ENCODE peak calls at places on chromosomes 2 and 18, in eight cellular contexts. One of them, this sample, is unnamed.

GRCh38 chr2:239588451-239589269 is 187.8 kb upstream of the HDAC4 start:
- DNase-seq in HL-60: no peak
- DNase-seq in HepG2: no peak
- DNase-seq in fibroblast of the aortic adventitia: no peak
- DNase-seq in CD4-positive, CD25-positive, alpha-beta regulatory T cell: no peak
- DNase-seq in thoracic aorta: no peak
- DNase-seq in mucosa of descending colon: peak; percentile 31
- DNase-seq in astrocyte: no peak
- DNase-seq in this sample: no peak

GRCh38 chr2:205800804-205801203 is 118.5 kb downstream of the NRP2 start:
- DNase-seq in HL-60: no peak
- DNase-seq in HepG2: no peak
- DNase-seq in fibroblast of the aortic adventitia: peak; percentile 84
- DNase-seq in CD4-positive, CD25-positive, alpha-beta regulatory T cell: no peak
- DNase-seq in thoracic aorta: no peak
- DNase-seq in mucosa of descending colon: peak; percentile 55
- DNase-seq in astrocyte: peak; percentile 73
- DNase-seq in this sample: no peak

GRCh38 chr2:132479140-132479539 is 62.5 kb downstream of the GPR39 start:
- DNase-seq in HL-60: no peak
- DNase-seq in HepG2: no peak
- DNase-seq in fibroblast of the aortic adventitia: no peak
- DNase-seq in CD4-positive, CD25-positive, alpha-beta regulatory T cell: no peak
- DNase-seq in thoracic aorta: no peak
- DNase-seq in mucosa of descending colon: no peak
- DNase-seq in astrocyte: peak; percentile 45
- DNase-seq in this sample: no peak

GRCh38 chr2:157158111-157158510 is 99.4 kb upstream of the GALNT5 start:
- DNase-seq in HL-60: no peak
- DNase-seq in HepG2: no peak
- DNase-seq in fibroblast of the aortic adventitia: peak; percentile 39
- DNase-seq in CD4-positive, CD25-positive, alpha-beta regulatory T cell: no peak
- DNase-seq in thoracic aorta: no peak
- DNase-seq in mucosa of descending colon: no peak
- DNase-seq in astrocyte: peak; percentile 46
- DNase-seq in this sample: no peak

GRCh38 chr2:111122631-111123421 is 2.1 kb downstream of the BCL2L11 start:
- DNase-seq in HL-60: peak; percentile 59
- DNase-seq in HepG2: peak; percentile 75
- DNase-seq in fibroblast of the aortic adventitia: peak; percentile 88
- DNase-seq in CD4-positive, CD25-positive, alpha-beta regulatory T cell: no peak
- DNase-seq in thoracic aorta: no peak
- DNase-seq in mucosa of descending colon: peak; percentile 86
- DNase-seq in astrocyte: peak; percentile 78
- DNase-seq in this sample: peak; percentile 34

GRCh38 chr2:72145658-72146329 is 1.9 kb downstream of the CYP26B1 start:
- DNase-seq in HL-60: no peak
- DNase-seq in HepG2: no peak
- DNase-seq in fibroblast of the aortic adventitia: no peak
- DNase-seq in CD4-positive, CD25-positive, alpha-beta regulatory T cell: no peak
- DNase-seq in thoracic aorta: no peak
- DNase-seq in mucosa of descending colon: peak; percentile 18
- DNase-seq in astrocyte: no peak
- DNase-seq in this sample: no peak

GRCh38 chr2:37472959-37473358 is 128.5 kb downstream of the QPCT start:
- DNase-seq in HL-60: no peak
- DNase-seq in HepG2: no peak
- DNase-seq in fibroblast of the aortic adventitia: peak; percentile 77
- DNase-seq in CD4-positive, CD25-positive, alpha-beta regulatory T cell: no peak
- DNase-seq in thoracic aorta: no peak
- DNase-seq in mucosa of descending colon: no peak
- DNase-seq in astrocyte: peak; percentile 62
- DNase-seq in this sample: no peak

GRCh38 chr2:105576440-105577241 is 168.1 kb upstream of the NCK2 start:
- DNase-seq in HL-60: peak; percentile 6
- DNase-seq in HepG2: peak; percentile 54
- DNase-seq in fibroblast of the aortic adventitia: peak; percentile 59
- DNase-seq in CD4-positive, CD25-positive, alpha-beta regulatory T cell: peak; percentile 55
- DNase-seq in thoracic aorta: no peak
- DNase-seq in mucosa of descending colon: no peak
- DNase-seq in astrocyte: peak; percentile 39
- DNase-seq in this sample: peak; percentile 54

GRCh38 chr2:128026422-128027277 is 1.2 kb downstream of the SAP130 start:
- DNase-seq in HL-60: no peak
- DNase-seq in HepG2: no peak
- DNase-seq in fibroblast of the aortic adventitia: peak; percentile 21
- DNase-seq in CD4-positive, CD25-positive, alpha-beta regulatory T cell: no peak
- DNase-seq in thoracic aorta: peak; percentile 4
- DNase-seq in mucosa of descending colon: no peak
- DNase-seq in astrocyte: peak; percentile 3
- DNase-seq in this sample: no peak

GRCh38 chr2:201158111-201158929 is 24.6 kb upstream of the CASP10 start:
- DNase-seq in HL-60: peak; percentile 96
- DNase-seq in HepG2: peak; percentile 91
- DNase-seq in fibroblast of the aortic adventitia: peak; percentile 93
- DNase-seq in CD4-positive, CD25-positive, alpha-beta regulatory T cell: peak; percentile 67
- DNase-seq in thoracic aorta: no peak
- DNase-seq in mucosa of descending colon: peak; percentile 77
- DNase-seq in astrocyte: peak; percentile 71
- DNase-seq in this sample: peak; percentile 83

GRCh38 chr2:123262856-123263255 is 762.2 kb upstream of the CNTNAP5 start:
- DNase-seq in HL-60: no peak
- DNase-seq in HepG2: no peak
- DNase-seq in fibroblast of the aortic adventitia: no peak
- DNase-seq in CD4-positive, CD25-positive, alpha-beta regulatory T cell: no peak
- DNase-seq in thoracic aorta: no peak
- DNase-seq in mucosa of descending colon: no peak
- DNase-seq in astrocyte: no peak
- DNase-seq in this sample: no peak

GRCh38 chr18:58216071-58216471 is 172.0 kb downstream of the NEDD4L start:
- DNase-seq in HL-60: no peak
- DNase-seq in HepG2: no peak
- DNase-seq in fibroblast of the aortic adventitia: no peak
- DNase-seq in CD4-positive, CD25-positive, alpha-beta regulatory T cell: no peak
- DNase-seq in thoracic aorta: no peak
- DNase-seq in mucosa of descending colon: no peak
- DNase-seq in astrocyte: peak; percentile 46
- DNase-seq in this sample: no peak

GRCh38 chr2:239735829-239736357 is 289.2 kb downstream of the NDUFA10 start:
- DNase-seq in HL-60: no peak
- DNase-seq in HepG2: no peak
- DNase-seq in fibroblast of the aortic adventitia: no peak
- DNase-seq in CD4-positive, CD25-positive, alpha-beta regulatory T cell: no peak
- DNase-seq in thoracic aorta: no peak
- DNase-seq in mucosa of descending colon: peak; percentile 34
- DNase-seq in astrocyte: no peak
- DNase-seq in this sample: no peak

GRCh38 chr18:45287531-45287930 is 327.7 kb upstream of the SLC14A2 start:
- DNase-seq in HL-60: no peak
- DNase-seq in HepG2: no peak
- DNase-seq in fibroblast of the aortic adventitia: no peak
- DNase-seq in CD4-positive, CD25-positive, alpha-beta regulatory T cell: no peak
- DNase-seq in thoracic aorta: no peak
- DNase-seq in mucosa of descending colon: no peak
- DNase-seq in astrocyte: no peak
- DNase-seq in this sample: no peak

GRCh38 chr18:45295388-45295787 is 319.9 kb upstream of the SLC14A2 start:
- DNase-seq in HL-60: no peak
- DNase-seq in HepG2: no peak
- DNase-seq in fibroblast of the aortic adventitia: no peak
- DNase-seq in CD4-positive, CD25-positive, alpha-beta regulatory T cell: no peak
- DNase-seq in thoracic aorta: no peak
- DNase-seq in mucosa of descending colon: no peak
- DNase-seq in astrocyte: no peak
- DNase-seq in this sample: no peak

GRCh38 chr18:45290364-45290763 is 324.9 kb upstream of the SLC14A2 start:
- DNase-seq in HL-60: no peak
- DNase-seq in HepG2: no peak
- DNase-seq in fibroblast of the aortic adventitia: no peak
- DNase-seq in CD4-positive, CD25-positive, alpha-beta regulatory T cell: no peak
- DNase-seq in thoracic aorta: no peak
- DNase-seq in mucosa of descending colon: no peak
- DNase-seq in astrocyte: no peak
- DNase-seq in this sample: no peak

DNA sequence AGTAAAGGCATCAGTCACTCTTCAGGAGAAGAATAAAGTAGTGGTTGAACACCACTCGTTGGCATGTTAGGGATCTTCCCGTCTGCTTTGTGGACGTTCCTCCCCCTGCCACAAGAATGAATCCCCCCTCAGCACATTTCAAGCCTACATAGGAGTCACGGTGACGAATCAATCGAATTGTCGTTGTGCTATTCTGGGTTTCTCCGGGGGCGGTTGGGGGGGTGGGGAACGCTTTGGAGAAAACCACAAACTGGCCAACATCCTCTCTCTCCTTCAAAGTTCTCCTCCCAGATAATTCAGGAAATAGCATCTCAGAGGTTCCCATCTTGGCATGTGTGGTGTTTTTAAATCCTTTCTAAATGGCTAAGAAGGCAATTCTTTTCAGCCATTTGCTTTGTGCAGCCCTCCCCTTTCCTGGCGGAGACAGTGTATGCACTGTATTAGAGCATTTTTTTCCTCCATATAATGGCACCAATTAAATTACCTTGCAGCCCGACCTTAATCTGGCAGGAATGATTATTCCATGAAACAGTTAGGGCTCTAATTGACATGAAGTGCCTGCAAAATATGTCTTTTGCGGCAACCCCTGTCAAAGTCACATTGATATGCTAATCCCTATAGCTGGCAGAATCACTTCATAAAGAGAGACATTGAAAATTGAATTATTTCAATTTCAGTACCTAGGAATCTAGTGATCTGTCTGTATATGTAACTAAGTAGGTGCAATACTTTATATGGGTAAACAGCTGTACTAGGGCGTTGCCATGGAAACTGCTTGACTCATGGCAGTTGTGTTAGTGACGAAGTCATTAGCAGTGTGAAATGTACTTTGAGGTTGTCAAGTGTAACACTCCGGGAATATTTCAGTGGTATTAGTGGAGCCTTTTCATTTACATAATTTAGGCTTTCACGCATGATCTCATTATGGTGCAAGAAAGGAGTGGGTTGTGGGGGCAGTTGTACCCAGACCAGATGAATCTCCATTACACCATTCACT is 323.4 kb upstream of the SLC14A2 start:
- DNase-seq in HL-60: no peak
- DNase-seq in HepG2: no peak
- DNase-seq in fibroblast of the aortic adventitia: peak; percentile 4
- DNase-seq in CD4-positive, CD25-positive, alpha-beta regulatory T cell: no peak
- DNase-seq in thoracic aorta: no peak
- DNase-seq in mucosa of descending colon: no peak
- DNase-seq in astrocyte: peak; percentile 88
- DNase-seq in this sample: no peak
- H3K4me3 ChIP-seq in HL-60: no peak overlapping the region
- H3K4me3 ChIP-seq in HepG2: no peak overlapping the region
- H3K4me3 ChIP-seq in fibroblast of the aortic adventitia: no peak overlapping the region
- H3K4me3 ChIP-seq in CD4-positive, CD25-positive, alpha-beta regulatory T cell: no peak overlapping the region
- H3K4me3 ChIP-seq in thoracic aorta: no peak overlapping the region
- H3K4me3 ChIP-seq in mucosa of descending colon: no peak overlapping the region
- H3K4me3 ChIP-seq in astrocyte: peak overlapping the region; percentile 31
- H3K4me3 ChIP-seq in this sample: no peak overlapping the region

GRCh38 chr2:62333961-62334360 is 138.0 kb downstream of the B3GNT2 start:
- DNase-seq in HL-60: no peak
- DNase-seq in HepG2: no peak
- DNase-seq in fibroblast of the aortic adventitia: no peak
- DNase-seq in CD4-positive, CD25-positive, alpha-beta regulatory T cell: no peak
- DNase-seq in thoracic aorta: no peak
- DNase-seq in mucosa of descending colon: no peak
- DNase-seq in astrocyte: no peak
- DNase-seq in this sample: no peak
- H3K4me3 ChIP-seq in HL-60: no peak overlapping the region
- H3K4me3 ChIP-seq in HepG2: no peak overlapping the region
- H3K4me3 ChIP-seq in fibroblast of the aortic adventitia: no peak overlapping the region
- H3K4me3 ChIP-seq in CD4-positive, CD25-positive, alpha-beta regulatory T cell: no peak overlapping the region
- H3K4me3 ChIP-seq in thoracic aorta: no peak overlapping the region
- H3K4me3 ChIP-seq in mucosa of descending colon: no peak overlapping the region
- H3K4me3 ChIP-seq in astrocyte: no peak overlapping the region
- H3K4me3 ChIP-seq in this sample: no peak overlapping the region

DNA sequence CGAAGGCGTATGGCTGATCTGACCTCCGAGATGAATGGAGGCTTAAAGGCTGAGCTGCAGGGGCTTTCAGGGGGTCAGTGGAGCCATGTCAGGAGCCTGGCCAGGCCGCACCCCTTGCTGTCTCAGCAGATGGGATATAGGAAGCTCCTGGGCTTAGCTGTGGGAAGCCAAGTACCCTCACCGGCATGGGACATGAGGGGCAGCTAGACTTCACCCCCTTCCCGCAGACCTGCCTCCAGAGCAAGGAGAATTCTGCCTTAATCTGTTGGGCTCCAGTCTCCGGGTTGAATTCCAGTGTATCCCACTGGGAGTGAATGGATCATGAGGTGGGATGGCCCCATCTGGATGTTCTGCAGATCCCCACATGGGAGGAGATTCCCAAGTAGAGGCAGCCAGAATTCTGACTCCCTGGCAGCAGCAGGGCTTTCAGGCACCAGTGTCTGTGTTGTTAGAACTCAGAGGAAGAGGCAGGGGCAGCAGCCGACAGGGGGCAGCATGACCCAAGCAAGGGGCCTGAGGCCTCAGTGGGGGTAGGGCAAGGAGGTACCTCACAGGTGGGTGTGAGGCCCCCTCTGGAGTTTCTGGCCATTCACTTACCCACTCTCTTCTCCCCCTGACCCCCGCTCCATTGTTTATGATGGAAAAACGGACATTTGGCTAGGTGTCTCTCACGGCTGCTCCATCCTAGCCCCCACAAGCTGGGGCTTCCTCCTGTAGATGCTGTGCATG is 19.1 kb downstream of the CAPG start:
- DNase-seq in HL-60: peak; percentile 77
- DNase-seq in HepG2: peak; percentile 59
- DNase-seq in fibroblast of the aortic adventitia: peak; percentile 50
- DNase-seq in CD4-positive, CD25-positive, alpha-beta regulatory T cell: peak; percentile 51
- DNase-seq in thoracic aorta: no peak
- DNase-seq in mucosa of descending colon: peak; percentile 70
- DNase-seq in astrocyte: no peak
- DNase-seq in this sample: peak; percentile 52
- H3K4me3 ChIP-seq in HL-60: no peak overlapping the region
- H3K4me3 ChIP-seq in HepG2: no peak overlapping the region
- H3K4me3 ChIP-seq in fibroblast of the aortic adventitia: no peak overlapping the region
- H3K4me3 ChIP-seq in CD4-positive, CD25-positive, alpha-beta regulatory T cell: no peak overlapping the region
- H3K4me3 ChIP-seq in thoracic aorta: no peak overlapping the region
- H3K4me3 ChIP-seq in mucosa of descending colon: no peak overlapping the region
- H3K4me3 ChIP-seq in astrocyte: no peak overlapping the region
- H3K4me3 ChIP-seq in this sample: no peak overlapping the region

DNA sequence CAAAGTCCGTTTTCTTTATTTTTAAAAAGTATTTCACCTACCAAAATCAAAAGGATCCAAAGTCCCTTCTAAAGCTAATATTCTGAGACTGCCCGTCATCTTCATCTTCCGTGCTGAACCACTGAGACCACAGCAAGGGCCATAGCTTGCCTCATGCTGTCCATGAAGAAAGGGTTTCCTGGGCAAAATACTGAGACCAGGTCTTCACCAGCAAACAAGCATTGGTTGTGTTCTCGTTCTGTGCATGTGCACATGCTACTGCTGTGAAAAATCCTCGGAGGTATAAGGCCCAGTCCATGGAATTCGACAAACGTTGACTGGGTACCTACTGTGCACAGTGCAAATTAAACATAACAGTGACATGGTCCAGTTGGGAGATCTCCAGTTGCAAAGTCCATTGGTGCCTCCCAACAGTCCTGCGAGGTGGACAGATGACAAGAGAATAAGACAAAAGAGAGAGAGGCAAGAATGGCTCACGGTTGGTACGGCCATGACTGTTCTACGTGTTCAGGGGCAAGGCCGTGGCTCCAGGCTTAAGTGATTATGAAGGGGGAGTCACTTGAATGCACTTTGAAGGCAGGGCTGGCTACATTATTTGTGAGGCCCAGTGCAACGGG is 192.6 kb upstream of the GLI2 start:
- DNase-seq in HL-60: no peak
- DNase-seq in HepG2: peak; percentile 68
- DNase-seq in fibroblast of the aortic adventitia: no peak
- DNase-seq in CD4-positive, CD25-positive, alpha-beta regulatory T cell: no peak
- DNase-seq in thoracic aorta: no peak
- DNase-seq in mucosa of descending colon: no peak
- DNase-seq in astrocyte: no peak
- DNase-seq in this sample: no peak
- H3K4me3 ChIP-seq in HL-60: no peak overlapping the region
- H3K4me3 ChIP-seq in HepG2: no peak overlapping the region
- H3K4me3 ChIP-seq in fibroblast of the aortic adventitia: no peak overlapping the region
- H3K4me3 ChIP-seq in CD4-positive, CD25-positive, alpha-beta regulatory T cell: no peak overlapping the region
- H3K4me3 ChIP-seq in thoracic aorta: no peak overlapping the region
- H3K4me3 ChIP-seq in mucosa of descending colon: no peak overlapping the region
- H3K4me3 ChIP-seq in astrocyte: no peak overlapping the region
- H3K4me3 ChIP-seq in this sample: no peak overlapping the region

This sample was measured in OCI-LY7.